ENCODE peak calls at places on chromosomes 13 and 19, in ten cellular contexts. V is NCI-H1048, S is HEK293T, T is heart left ventricle, I is epithelial cell of esophagus, A is NCI-H1105, X is head of caudate nucleus, N is COR-L47, G is tibial artery, R is suprapubic skin. O is an unnamed sample.

GRCh38 chr13:49026851-49027250 is 51.1 kb downstream of the FNDC3A start:
- DNase-seq in X (no peak), I (no peak), V (no peak), N (no peak), A (no peak), R (no peak), S (no peak), G (no peak), T (no peak), O (no peak)

GRCh38 chr13:40146063-40146462 is 490.6 kb downstream of the COG6 start:
- DNase-seq in A (no peak), V (no peak), G (no peak), N (no peak), R (no peak), I (peak; percentile 22), T (no peak), X (no peak), S (no peak), O (no peak)

GRCh38 chr13:112952759-112953541 is 16.1 kb upstream of the MCF2L start:
- DNase-seq in N (no peak), V (no peak), X (no peak), T (no peak), R (peak; percentile 53), I (no peak), G (peak; percentile 58), A (no peak), S (no peak), O (no peak)

GRCh38 chr13:78881054-78881453 is 222.1 kb upstream of the OBI1 start:
- DNase-seq in V (no peak), X (no peak), S (peak; percentile 38), I (no peak), N (peak; percentile 57), R (no peak), A (peak; percentile 29), T (no peak), G (no peak), O (peak; percentile 56)

GRCh38 chr19:29881386-29881785 is 60.7 kb upstream of the URI1 start:
- DNase-seq in X (no peak), R (peak; percentile 49), G (no peak), S (no peak), I (no peak), T (no peak), N (no peak), A (no peak), V (no peak), O (no peak)

GRCh38 chr19:37983153-37983552 is 76.1 kb downstream of the SIPA1L3 start:
- DNase-seq in T (no peak), I (peak; percentile 36), R (no peak), X (no peak), V (no peak), A (no peak), N (no peak), G (peak; percentile 21), S (no peak), O (no peak)

GRCh38 chr13:70568571-70568970 is 460.3 kb upstream of the KLHL1 start:
- DNase-seq in V (no peak), A (peak; percentile 19), N (peak; percentile 37), X (peak; percentile 44), G (no peak), I (peak; percentile 59), R (no peak), S (peak; percentile 64), T (no peak), O (peak; percentile 84)

GRCh38 chr19:4803736-4804695 is 12.5 kb downstream of the FEM1A start:
- DNase-seq in A (peak; percentile 42), I (peak; percentile 53), N (peak; percentile 49), S (peak; percentile 75), G (no peak), X (peak; percentile 70), T (peak; percentile 79), V (no peak), R (no peak), O (peak; percentile 86)

GRCh38 chr13:112032186-112032835 is 34.6 kb upstream of the SOX1 start:
- DNase-seq in V (no peak), G (no peak), T (no peak), I (peak; percentile 15), A (peak; percentile 60), X (no peak), R (no peak), S (no peak), N (no peak), O (no peak)

GRCh38 chr19:940591-941291 is 14.9 kb downstream of the ARID3A start:
- DNase-seq in S (no peak), N (peak; percentile 99), R (peak; percentile 89), I (peak; percentile 48), T (peak; percentile 82), V (no peak), A (peak; percentile 96), X (peak; percentile 81), G (peak; percentile 87), O (no peak)

GRCh38 chr19:6092329-6093286 is 17.7 kb downstream of the RFX2 start:
- DNase-seq in A (peak; percentile 62), T (peak; percentile 84), S (peak; percentile 70), R (peak; percentile 93), V (no peak), X (peak; percentile 59), G (peak; percentile 96), N (peak; percentile 78), I (peak; percentile 99), O (no peak)

GRCh38 chr19:17075860-17076538 is 422 bp downstream of the MYO9B start:
- DNase-seq in I (peak; percentile 27), V (no peak), X (no peak), S (no peak), A (no peak), R (peak; percentile 85), G (no peak), N (peak; percentile 4), T (peak; percentile 73), O (peak; percentile 79)

GRCh38 chr13:64078025-64078424 is 2662.4 kb upstream of the PCDH20 start:
- DNase-seq in V (no peak), N (no peak), G (no peak), X (no peak), I (no peak), A (peak; percentile 99), T (no peak), R (no peak), S (no peak), O (no peak)

GRCh38 chr19:38210458-38210987 is 13.5 kb downstream of the DPF1 start:
- DNase-seq in I (no peak), G (no peak), T (peak; percentile 84), V (no peak), A (peak; percentile 94), X (peak; percentile 91), R (peak; percentile 77), N (peak; percentile 83), S (no peak), O (peak; percentile 68)

GRCh38 chr19:19105365-19106060 is 32.8 kb downstream of the TMEM161A start:
- DNase-seq in A (no peak), T (no peak), S (peak; percentile 89), N (no peak), G (no peak), X (no peak), I (peak; percentile 65), R (no peak), V (no peak), O (peak; percentile 81)

GRCh38 chr19:17052439-17052838 is 22.8 kb downstream of the HAUS8 start:
- DNase-seq in I (peak; percentile 62), R (no peak), N (no peak), T (no peak), V (no peak), S (peak; percentile 48), A (no peak), G (no peak), X (peak; percentile 71), O (peak; percentile 71)

GRCh38 chr13:98822238-98822606 is 69.8 kb upstream of the SLC15A1 start:
- DNase-seq in X (no peak), R (no peak), A (no peak), I (no peak), V (no peak), G (no peak), N (no peak), T (no peak), S (no peak), O (no peak)

GRCh38 chr13:35179494-35179893 is 237.4 kb downstream of the NBEA start:
- DNase-seq in R (no peak), N (no peak), X (no peak), T (no peak), V (no peak), G (no peak), I (no peak), A (no peak), S (no peak), O (no peak)

GRCh38 chr19:49339364-49340068 is 4.3 kb downstream of the CD37 start:
- DNase-seq in R (peak; percentile 92), X (peak; percentile 84), T (peak; percentile 90), G (peak; percentile 97), V (peak; percentile 90), I (peak; percentile 92), N (no peak), S (no peak), A (no peak), O (peak; percentile 95)